ENCODE peak calls at places on chromosomes 11 and 22, in eight cellular contexts. F, V, T, I, S, P, K and W are unnamed samples.

GRCh38 chr11:19168090-19168489 is 33.7 kb downstream of the CSRP3 start:
- DNase-seq in K (no peak), P (no peak), F (no peak), S (no peak), I (no peak), T (no peak), V (no peak), W (no peak)

GRCh38 chr22:24067587-24068376 is 56.7 kb downstream of the CABIN1 start:
- DNase-seq in I (peak), P (peak), T (no peak), V (no peak), S (peak), F (no peak), K (no peak), W (no peak)

GRCh38 chr11:12430912-12431311 is 53.5 kb downstream of the PARVA start:
- DNase-seq in P (no peak), F (no peak), T (no peak), I (no peak), S (no peak), K (peak), V (peak), W (peak)

GRCh38 chr11:96309001-96309642 is 33.9 kb downstream of the MAML2 start:
- DNase-seq in I (no peak), P (no peak), F (no peak), V (no peak), S (no peak), T (no peak), K (peak), W (no peak)

GRCh38 chr11:119520400-119520799 is 97.4 kb upstream of the THY1 start:
- DNase-seq in F (no peak), I (no peak), V (no peak), T (no peak), S (no peak), P (no peak), K (no peak), W (no peak)

GRCh38 chr22:49538006-49538405 is 289.7 kb downstream of the BRD1 start:
- DNase-seq in K (no peak), V (no peak), I (no peak), P (no peak), S (no peak), T (no peak), F (no peak), W (no peak)

GRCh38 chr11:3675971-3676370 is 4.8 kb upstream of the CHRNA10 start:
- DNase-seq in V (no peak), P (no peak), T (no peak), I (no peak), F (no peak), K (no peak), S (no peak), W (no peak)

GRCh38 chr11:119741369-119742262 is 12.6 kb upstream of the NECTIN1 start:
- DNase-seq in T (peak), F (peak), P (peak), I (no peak), S (no peak), K (peak), V (peak), W (peak)

GRCh38 chr11:14642453-14642852 is 1.2 kb upstream of the PDE3B start:
- DNase-seq in T (no peak), V (no peak), S (no peak), K (no peak), F (no peak), P (no peak), I (no peak), W (no peak)

GRCh38 chr11:73236205-73236765 is 18.2 kb downstream of the P2RY2 start:
- DNase-seq in S (no peak), P (no peak), T (no peak), I (no peak), V (peak), F (no peak), K (no peak), W (no peak)

GRCh38 chr11:1078191-1078601 is 3.5 kb downstream of the MUC2 start:
- DNase-seq in V (no peak), P (no peak), K (no peak), T (no peak), I (no peak), F (no peak), S (no peak), W (no peak)

GRCh38 chr11:71267807-71268421 is 15.5 kb upstream of the SHANK2 start:
- DNase-seq in I (no peak), S (no peak), P (no peak), T (no peak), F (no peak), K (no peak), V (no peak), W (no peak)

GRCh38 chr22:22462813-22463567 is 45.6 kb downstream of the ZNF280B start:
- DNase-seq in V (no peak), K (no peak), P (no peak), T (no peak), S (no peak), F (no peak), I (no peak), W (no peak)

GRCh38 chr11:94834931-94835330 is 66.8 kb downstream of the AMOTL1 start:
- DNase-seq in S (no peak), F (no peak), T (no peak), P (no peak), I (no peak), V (no peak), K (peak), W (no peak)

GRCh38 chr11:113267536-113267935 is 46.8 kb upstream of the TTC12 start:
- DNase-seq in P (peak), I (no peak), K (no peak), T (no peak), F (no peak), S (no peak), V (no peak), W (no peak)

GRCh38 chr22:17808688-17809403 is 34.6 kb upstream of the BID start:
- DNase-seq in K (peak), F (no peak), S (no peak), V (no peak), T (no peak), I (no peak), P (no peak), W (no peak)

GRCh38 chr22:49748514-49748913 is 79.2 kb downstream of the BRD1 start:
- DNase-seq in K (no peak), T (no peak), V (peak), I (no peak), P (no peak), S (no peak), F (no peak), W (no peak)

GRCh38 chr11:2178906-2179494 is 7.4 kb upstream of the TH start:
- DNase-seq in T (no peak), S (no peak), F (no peak), I (no peak), K (peak), P (no peak), V (no peak), W (no peak)

GRCh38 chr11:112564228-112564955 is 303.7 kb upstream of the PLET1 start:
- DNase-seq in K (peak), F (no peak), S (no peak), I (no peak), V (no peak), T (no peak), P (peak), W (peak)

GRCh38 chr22:36587289-36588154 is 58.6 kb upstream of the EIF3D start:
- DNase-seq in V (no peak), K (peak), P (peak), F (no peak), T (no peak), S (no peak), I (no peak), W (no peak)

GRCh38 chr11:9561279-9561982 is 12.0 kb upstream of the WEE1 start:
- DNase-seq in V (no peak), K (no peak), P (no peak), I (no peak), T (no peak), F (no peak), S (no peak), W (no peak)

GRCh38 chr11:125170406-125171031 is 6.0 kb downstream of the PKNOX2 start:
- DNase-seq in K (peak), P (no peak), S (no peak), V (peak), T (no peak), F (no peak), I (no peak), W (peak)

GRCh38 chr22:29524440-29525191 is 28.9 kb downstream of the THOC5 start:
- DNase-seq in K (peak), T (no peak), S (peak), V (peak), F (peak), I (no peak), P (no peak), W (peak)